ENCODE peak calls at places on chromosomes 1 and 21, in five cellular contexts. H is MV-4-11; E is activated CD8-positive, alpha-beta T cell treated with anti-CD3 and anti-CD28 coated beads for 36 hours; P is stimulated activated CD4-positive, alpha-beta T cell treated with anti-CD3 and anti-CD28 coated beads, Interleukin-4, amount 100 ng/mL, for 24 hours; Z is CD4-positive, alpha-beta memory T cell. A is an unnamed sample.

GRCh38 chr1:61051455-61052392 is 30.6 kb upstream of the NFIA start:
- DNase-seq in H (no peak), E (no peak), P (no peak), Z (no peak), A (no peak)

GRCh38 chr1:110337704-110338199 is 1.4 kb upstream of the RBM15 start:
- DNase-seq in H (peak), E (peak), P (peak), Z (no peak), A (peak)

GRCh38 chr1:241639040-241639652 is 1.0 kb downstream of the CHML start:
- DNase-seq in H (no peak), E (no peak), P (no peak), Z (peak), A (no peak)

GRCh38 chr1:90335566-90335965 is 340.7 kb downstream of the ZNF326 start:
- DNase-seq in H (no peak), E (no peak), P (no peak), Z (no peak), A (no peak)

GRCh38 chr1:63799324-63799723 is 25.5 kb downstream of the ROR1 start:
- DNase-seq in H (no peak), E (no peak), P (no peak), Z (no peak), A (no peak)

GRCh38 chr1:114559356-114559755 is 22.1 kb downstream of the BCAS2 start:
- DNase-seq in H (peak), E (no peak), P (no peak), Z (no peak), A (no peak)

GRCh38 chr1:38361566-38361965 is 315.0 kb upstream of the POU3F1 start:
- DNase-seq in H (no peak), E (no peak), P (no peak), Z (no peak), A (no peak)

GRCh38 chr1:206419250-206419649 is 51.0 kb upstream of the IKBKE start:
- DNase-seq in H (no peak), E (no peak), P (no peak), Z (no peak), A (no peak)

GRCh38 chr1:66752000-66752592 is at the start of gene DYNLT5:
- DNase-seq in H (peak), E (no peak), P (no peak), Z (no peak), A (peak)

GRCh38 chr1:43979528-43980254 is 681 bp downstream of the B4GALT2 start:
- DNase-seq in H (no peak), E (peak), P (peak), Z (no peak), A (no peak)

GRCh38 chr1:37951041-37951782 is 4.4 kb upstream of the INPP5B start:
- DNase-seq in H (peak), E (no peak), P (no peak), Z (no peak), A (no peak)

GRCh38 chr1:247337250-247337746 is 5.6 kb upstream of the ZNF496 start:
- DNase-seq in H (no peak), E (no peak), P (no peak), Z (no peak), A (no peak)

GRCh38 chr1:210775289-210775688 is 358.7 kb downstream of the KCNH1 start:
- DNase-seq in H (no peak), E (no peak), P (no peak), Z (no peak), A (no peak)

GRCh38 chr1:114720492-114720891 is 3.9 kb upstream of the NRAS start:
- DNase-seq in H (no peak), E (no peak), P (no peak), Z (no peak), A (no peak)

GRCh38 chr1:58784758-58785423 is 1.0 kb upstream of the JUN start:
- DNase-seq in H (peak), E (peak), P (peak), Z (peak), A (peak)

GRCh38 chr1:24442764-24443163 is 27.2 kb downstream of the NIPAL3 start:
- DNase-seq in H (no peak), E (no peak), P (no peak), Z (no peak), A (no peak)

GRCh38 chr21:36241717-36242116 is 78.3 kb upstream of the MORC3 start:
- DNase-seq in H (no peak), E (no peak), P (no peak), Z (no peak), A (no peak)

GRCh38 chr1:175169305-175170018 is 23.1 kb downstream of the KIAA0040 start:
- DNase-seq in H (no peak), E (no peak), P (no peak), Z (no peak), A (no peak)

GRCh38 chr1:101235696-101236545 is 898 bp upstream of the S1PR1 start:
- DNase-seq in H (peak), E (peak), P (peak), Z (peak), A (peak)

GRCh38 chr1:64848136-64848535 is 103.3 kb downstream of the RAVER2 start:
- DNase-seq in H (no peak), E (no peak), P (no peak), Z (no peak), A (no peak)

GRCh38 chr21:44874240-44874496 is 678 bp upstream of the PTTG1IP start:
- DNase-seq in H (no peak), E (no peak), P (no peak), Z (no peak), A (no peak)

GRCh38 chr1:108962681-108963051 is 618 bp downstream of the CLCC1 start:
- DNase-seq in H (no peak), E (peak), P (peak), Z (no peak), A (no peak)

GRCh38 chr1:186927884-186928283 is 99.1 kb downstream of the PLA2G4A start:
- DNase-seq in H (no peak), E (no peak), P (no peak), Z (no peak), A (no peak)

GRCh38 chr1:25817840-25818501 is 1.8 kb upstream of the MTFR1L start:
- DNase-seq in H (no peak), E (no peak), P (no peak), Z (no peak), A (peak)

GRCh38 chr1:41045740-41046139 is 24.2 kb upstream of the SLFNL1 start:
- DNase-seq in H (no peak), E (no peak), P (no peak), Z (no peak), A (no peak)

GRCh38 chr1:22625262-22625925 is 11.0 kb upstream of the C1QA start:
- DNase-seq in H (no peak), E (no peak), P (no peak), Z (no peak), A (no peak)

GRCh38 chr1:236425031-236425663 is 31.1 kb downstream of the EDARADD start:
- DNase-seq in H (no peak), E (peak), P (peak), Z (peak), A (no peak)

GRCh38 chr1:101250656-101251272 is 13.9 kb downstream of the S1PR1 start:
- DNase-seq in H (no peak), E (no peak), P (no peak), Z (no peak), A (no peak)

GRCh38 chr1:6129313-6129712 is 50.8 kb downstream of the CHD5 start:
- DNase-seq in H (peak), E (no peak), P (no peak), Z (no peak), A (peak)

GRCh38 chr1:209931141-209931540 is 6.9 kb upstream of the SYT14 start:
- DNase-seq in H (no peak), E (no peak), P (no peak), Z (no peak), A (no peak)

GRCh38 chr1:55428236-55428635 is 213.1 kb upstream of the USP24 start:
- DNase-seq in H (no peak), E (no peak), P (no peak), Z (no peak), A (no peak)

GRCh38 chr21:33949516-33950424 is 34.2 kb upstream of the ATP5PO start:
- DNase-seq in H (peak), E (peak), P (peak), Z (peak), A (no peak)

A was measured in posterior vena cava.